ENCODE peak calls at places on chromosome 10, in six cellular contexts. B is T-helper 2 cell; I is hepatocyte; T is activated CD4-positive, alpha-beta T cell treated with anti-CD3 and anti-CD28 coated beads for 24 hours; U is activated T-cell treated with anti-CD3 and anti-CD28 coated beads, Interleukin-2, amount 50 U/mL, for 72 hours; R is NCI-H2029. C is an unnamed sample.

GRCh38 chr10:30036341-30036740 is 23.0 kb downstream of the JCAD start:
- DNase-seq in U (no peak), T (no peak), B (no peak), R (no peak), I (no peak), C (no peak)

GRCh38 chr10:119022846-119023552 is 6.5 kb upstream of the NANOS1 start:
- DNase-seq in U (no peak), R (no peak), B (no peak), T (no peak), I (no peak), C (no peak)

GRCh38 chr10:121900443-121901174 is 27.2 kb downstream of the ATE1 start:
- DNase-seq in U (peak), T (no peak), R (peak), B (peak), I (peak), C (peak)

GRCh38 chr10:52637592-52637991 is 135.0 kb downstream of the MBL2 start:
- DNase-seq in B (no peak), I (peak), T (no peak), U (no peak), R (no peak), C (no peak)

GRCh38 chr10:33492914-33493313 is 158.4 kb upstream of the NRP1 start:
- DNase-seq in T (no peak), R (no peak), I (no peak), B (no peak), U (no peak), C (no peak)

GRCh38 chr10:36888925-36889573 is 236.3 kb upstream of the ANKRD30A start:
- DNase-seq in T (peak), I (peak), R (no peak), B (peak), U (peak), C (peak)

GRCh38 chr10:71761105-71761511 is 12.2 kb downstream of the VSIR start:
- DNase-seq in R (no peak), B (no peak), I (no peak), T (no peak), U (no peak), C (no peak)

GRCh38 chr10:121460733-121461132 is 137.5 kb downstream of the FGFR2 start:
- DNase-seq in T (no peak), B (no peak), U (no peak), I (no peak), R (no peak), C (no peak)

GRCh38 chr10:48522011-48522765 is 82.7 kb downstream of the ARHGAP22 start:
- DNase-seq in R (no peak), B (no peak), U (no peak), T (no peak), I (no peak), C (no peak)

GRCh38 chr10:18104223-18104872 is 35.9 kb upstream of the CACNB2 start:
- DNase-seq in B (peak), I (peak), T (peak), R (no peak), U (peak), C (peak)

GRCh38 chr10:70186090-70186489 is 15.8 kb upstream of the SAR1A start:
- DNase-seq in R (no peak), U (no peak), B (no peak), I (no peak), T (no peak), C (no peak)

GRCh38 chr10:113180401-113181154 is 230.5 kb downstream of the TCF7L2 start:
- DNase-seq in U (no peak), R (no peak), B (no peak), I (no peak), T (no peak), C (no peak)

GRCh38 chr10:60871215-60871614 is 72.8 kb downstream of the RHOBTB1 start:
- DNase-seq in U (no peak), T (no peak), B (no peak), R (no peak), I (no peak), C (no peak)

GRCh38 chr10:132886211-132887099 is 55.9 kb downstream of the CFAP46 start:
- DNase-seq in U (no peak), I (no peak), B (no peak), T (no peak), R (no peak), C (no peak)

GRCh38 chr10:15453462-15453861 is 82.4 kb upstream of the FAM171A1 start:
- DNase-seq in B (no peak), I (no peak), T (no peak), R (no peak), U (no peak), C (no peak)

GRCh38 chr10:46539596-46540411 is 16.7 kb downstream of the GPRIN2 start:
- DNase-seq in T (no peak), I (peak), U (no peak), B (no peak), R (no peak), C (no peak)

C was measured in KG1.